ENCODE peak calls at places on chromosome 2, in seven cellular contexts. U is WTC11, E is Calu3, N is AG09309, S is cardiac fibroblast, I is mesothelial cell of epicardium, Q is fibroblast of mammary gland. P is an unnamed sample.

GRCh38 chr2:73033142-73033765 is 38.3 kb downstream of the SFXN5 start:
- DNase-seq in U (no peak), E (no peak), N (no peak), S (no peak), I (no peak), Q (no peak), P (no peak)

GRCh38 chr2:238462782-238463396 is 36.2 kb downstream of the ASB1 start:
- DNase-seq in U (no peak), E (peak), N (no peak), S (peak), I (no peak), Q (peak), P (no peak)

GRCh38 chr2:128305555-128306080 is 13.1 kb downstream of the HS6ST1 start:
- DNase-seq in U (no peak), E (no peak), N (no peak), S (no peak), I (no peak), Q (peak), P (no peak)

GRCh38 chr2:205438241-205438640 is 244.1 kb upstream of the NRP2 start:
- DNase-seq in U (no peak), E (no peak), N (no peak), S (peak), I (no peak), Q (no peak), P (no peak)

GRCh38 chr2:16015210-16015902 is 75.0 kb downstream of the MYCN start:
- DNase-seq in U (no peak), E (no peak), N (no peak), S (no peak), I (no peak), Q (no peak), P (no peak)

GRCh38 chr2:109560265-109560664 is 53.5 kb downstream of the SEPTIN10 start:
- DNase-seq in U (no peak), E (no peak), N (no peak), S (peak), I (no peak), Q (peak), P (no peak)

GRCh38 chr2:10966056-10966455 is 54.3 kb downstream of the KCNF1 start:
- DNase-seq in U (no peak), E (no peak), N (no peak), S (no peak), I (no peak), Q (no peak), P (no peak)

GRCh38 chr2:234917245-234917975 is 34.4 kb upstream of the SH3BP4 start:
- DNase-seq in U (no peak), E (no peak), N (no peak), S (peak), I (no peak), Q (peak), P (no peak)

GRCh38 chr2:228417966-228418365 is 236.5 kb upstream of the SPHKAP start:
- DNase-seq in U (no peak), E (no peak), N (no peak), S (no peak), I (no peak), Q (no peak), P (no peak)

GRCh38 chr2:10120938-10121574 is 1.5 kb upstream of the RRM2 start:
- DNase-seq in U (no peak), E (peak), N (no peak), S (no peak), I (no peak), Q (peak), P (no peak)

GRCh38 chr2:133777607-133778006 is 209.3 kb upstream of the NCKAP5 start:
- DNase-seq in U (no peak), E (peak), N (no peak), S (no peak), I (no peak), Q (no peak), P (no peak)

GRCh38 chr2:117359266-117359970 is 455.1 kb upstream of the DDX18 start:
- DNase-seq in U (no peak), E (peak), N (no peak), S (no peak), I (no peak), Q (no peak), P (no peak)

GRCh38 chr2:132599556-132599955 is 70.4 kb downstream of the LYPD1 start:
- DNase-seq in U (no peak), E (no peak), N (no peak), S (no peak), I (no peak), Q (no peak), P (no peak)

GRCh38 chr2:206531996-206532543 is 88.7 kb downstream of the ADAM23 start:
- DNase-seq in U (no peak), E (no peak), N (no peak), S (peak), I (no peak), Q (peak), P (no peak)

GRCh38 chr2:234292205-234292954 is 204.5 kb downstream of the ARL4C start:
- DNase-seq in U (no peak), E (no peak), N (no peak), S (peak), I (no peak), Q (no peak), P (no peak)

GRCh38 chr2:50335852-50336251 is 696.1 kb downstream of the NRXN1 start:
- DNase-seq in U (no peak), E (no peak), N (no peak), S (no peak), I (no peak), Q (no peak), P (no peak)

GRCh38 chr2:174914894-174915760 is 90.1 kb downstream of the CHN1 start:
- DNase-seq in U (no peak), E (no peak), N (no peak), S (peak), I (no peak), Q (peak), P (peak)

GRCh38 chr2:217445726-217446125 is 557.1 kb downstream of the TNS1 start:
- DNase-seq in U (no peak), E (no peak), N (no peak), S (peak), I (no peak), Q (no peak), P (peak)

GRCh38 chr2:240930096-240930630 is 24.0 kb downstream of the CROCC2 start:
- DNase-seq in U (peak), E (peak), N (no peak), S (no peak), I (peak), Q (no peak), P (no peak)

GRCh38 chr2:3626118-3626816 is 31.4 kb downstream of the COLEC11 start:
- DNase-seq in U (no peak), E (no peak), N (no peak), S (peak), I (no peak), Q (no peak), P (no peak)

GRCh38 chr2:31390324-31390723 is 24.2 kb downstream of the XDH start:
- DNase-seq in U (no peak), E (no peak), N (no peak), S (no peak), I (no peak), Q (no peak), P (no peak)

GRCh38 chr2:63424329-63425078 is 163.8 kb downstream of the WDPCP start:
- DNase-seq in U (peak), E (no peak), N (no peak), S (peak), I (no peak), Q (peak), P (no peak)

GRCh38 chr2:124874676-124875075 is 849.6 kb downstream of the CNTNAP5 start:
- DNase-seq in U (no peak), E (no peak), N (no peak), S (no peak), I (no peak), Q (no peak), P (no peak)

GRCh38 chr2:65300134-65300771 is 72.6 kb downstream of the ACTR2 start:
- DNase-seq in U (no peak), E (no peak), N (no peak), S (peak), I (no peak), Q (peak), P (peak)

GRCh38 chr2:31429759-31430438 is 15.4 kb upstream of the XDH start:
- DNase-seq in U (no peak), E (peak), N (no peak), S (no peak), I (no peak), Q (peak), P (no peak)

GRCh38 chr2:240448387-240449274 is 13.2 kb downstream of the GPC1 start:
- DNase-seq in U (no peak), E (no peak), N (no peak), S (no peak), I (no peak), Q (no peak), P (no peak)

GRCh38 chr2:240429341-240429871 is 6.1 kb upstream of the GPC1 start:
- DNase-seq in U (no peak), E (no peak), N (no peak), S (no peak), I (peak), Q (no peak), P (no peak)

GRCh38 chr2:66494708-66495107 is 59.8 kb downstream of the MEIS1 start:
- DNase-seq in U (no peak), E (peak), N (peak), S (peak), I (no peak), Q (peak), P (peak)

GRCh38 chr2:234476766-234477165 is 20.1 kb downstream of the ARL4C start:
- DNase-seq in U (no peak), E (no peak), N (no peak), S (no peak), I (no peak), Q (no peak), P (no peak)

GRCh38 chr2:33529771-33530481 is 53.5 kb downstream of the RASGRP3 start:
- DNase-seq in U (no peak), E (no peak), N (peak), S (peak), I (no peak), Q (peak), P (no peak)

GRCh38 chr2:7014201-7014640 is 97.0 kb downstream of the RNF144A start:
- DNase-seq in U (peak), E (no peak), N (no peak), S (peak), I (no peak), Q (peak), P (no peak)
- TF ChIP-seq CTCF in U (peak), E (no peak), N (peak), S (peak), I (peak), Q (peak), P (no peak)

GRCh38 chr2:101723366-101724112 is 26.0 kb downstream of the MAP4K4 start:
- DNase-seq in U (no peak), E (no peak), N (no peak), S (no peak), I (no peak), Q (no peak), P (peak)

GRCh38 chr2:101724113-101724450 is 26.6 kb downstream of the MAP4K4 start:
- DNase-seq in U (no peak), E (no peak), N (no peak), S (no peak), I (no peak), Q (no peak), P (peak)

GRCh38 chr2:101725038-101725437 is 27.5 kb downstream of the MAP4K4 start:
- DNase-seq in U (no peak), E (no peak), N (no peak), S (no peak), I (no peak), Q (no peak), P (no peak)

GRCh38 chr2:101722878-101723277 is 25.4 kb downstream of the MAP4K4 start:
- DNase-seq in U (no peak), E (no peak), N (no peak), S (no peak), I (no peak), Q (no peak), P (no peak)

GRCh38 chr2:101725515-101726192 is 28.1 kb downstream of the MAP4K4 start:
- DNase-seq in U (peak), E (no peak), N (no peak), S (no peak), I (no peak), Q (peak), P (no peak)
- TF ChIP-seq CTCF in U (peak), E (peak), N (peak), S (peak), I (no peak), Q (peak), P (no peak)

GRCh38 chr2:223952280-223952968 is 4.8 kb upstream of the MRPL44 start:
- DNase-seq in U (no peak), E (no peak), N (no peak), S (no peak), I (no peak), Q (no peak), P (no peak)

GRCh38 chr2:223950448-223951347 is 5.6 kb upstream of the WDFY1 start:
- DNase-seq in U (no peak), E (no peak), N (no peak), S (no peak), I (no peak), Q (no peak), P (no peak)

GRCh38 chr2:223945755-223946154 is 620 bp upstream of the WDFY1 start:
- DNase-seq in U (no peak), E (no peak), N (no peak), S (no peak), I (no peak), Q (no peak), P (no peak)

GRCh38 chr2:223947711-223948205 is 2.6 kb upstream of the WDFY1 start:
- DNase-seq in U (no peak), E (no peak), N (no peak), S (no peak), I (no peak), Q (no peak), P (peak)

GRCh38 chr2:223949241-223949640 is 4.1 kb upstream of the WDFY1 start:
- DNase-seq in U (no peak), E (no peak), N (no peak), S (no peak), I (no peak), Q (no peak), P (no peak)
- TF ChIP-seq CTCF in U (no peak), E (no peak), N (no peak), S (no peak), I (no peak), Q (no peak), P (no peak)

DNA sequence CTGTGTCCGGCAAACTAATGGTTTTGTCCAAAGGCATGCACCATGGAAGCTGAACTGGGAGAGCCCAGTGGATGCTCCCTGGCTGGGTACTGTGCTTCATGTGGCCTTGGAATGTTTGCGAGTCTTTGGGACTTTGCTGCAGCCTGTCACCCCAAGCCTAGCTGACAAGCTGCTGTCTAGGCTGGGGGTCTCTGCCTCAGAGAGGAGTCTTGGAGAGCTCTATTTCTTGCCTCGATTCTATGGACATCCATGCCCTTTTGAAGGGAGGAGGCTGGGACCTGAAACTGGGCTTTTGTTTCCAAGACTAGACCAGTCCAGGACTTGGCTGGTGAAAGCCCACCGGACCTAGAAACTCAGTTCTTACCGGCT is 1.7 kb downstream of the MARS2 start:
- DNase-seq in U (no peak), E (no peak), N (no peak), S (no peak), I (no peak), Q (no peak), P (no peak)
- TF ChIP-seq CTCF in U (no peak), E (no peak), N (no peak), S (no peak), I (no peak), Q (no peak), P (no peak)

DNA sequence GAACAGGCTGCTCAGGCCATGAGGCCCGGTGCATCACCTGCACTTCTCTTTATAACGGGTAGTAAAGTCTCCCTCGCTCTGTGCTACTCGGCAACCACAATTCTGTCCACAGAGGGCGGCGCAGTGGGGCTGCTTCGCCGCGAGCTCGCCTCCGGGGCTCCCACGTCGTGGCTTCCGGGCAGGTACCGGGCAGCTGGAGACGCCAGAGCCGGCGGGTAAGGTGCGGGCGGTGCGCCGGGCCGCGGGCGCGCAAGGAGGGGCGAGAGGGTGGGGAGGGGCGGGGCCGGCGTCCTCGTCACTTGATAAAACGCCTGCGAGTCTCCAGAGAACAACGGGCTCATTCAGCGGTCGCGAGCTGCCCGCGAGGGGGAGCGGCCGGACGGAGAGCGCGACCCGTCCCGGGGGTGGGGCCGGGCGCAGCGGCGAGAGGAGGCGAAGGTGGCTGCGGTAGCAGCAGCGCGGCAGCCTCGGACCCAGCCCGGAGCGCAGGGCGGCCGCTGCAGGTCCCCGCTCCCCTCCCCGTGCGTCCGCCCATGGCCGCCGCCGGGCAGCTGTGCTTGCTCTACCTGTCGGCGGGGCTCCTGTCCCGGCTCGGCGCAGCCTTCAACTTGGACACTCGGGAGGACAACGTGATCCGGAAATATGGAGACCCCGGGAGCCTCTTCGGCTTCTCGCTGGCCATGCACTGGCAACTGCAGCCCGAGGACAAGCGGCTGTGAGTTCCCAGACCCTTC is at the start of gene ITGA6:
- DNase-seq in U (peak), E (peak), N (no peak), S (peak), I (peak), Q (no peak), P (peak)
- TF ChIP-seq CTCF in U (no peak), E (no peak), N (peak), S (no peak), I (no peak), Q (no peak), P (no peak)

GRCh38 chr2:218607436-218608115 is at the start of gene PLCD4:
- DNase-seq in U (no peak), E (peak), N (peak), S (peak), I (no peak), Q (peak), P (peak)
- TF ChIP-seq CTCF in U (no peak), E (no peak), N (peak), S (peak), I (no peak), Q (peak), P (no peak)

P was measured in thyroid gland.